ENCODE peak calls at places on chromosomes 12 and 14, in seven cellular contexts. Q is lung microvascular endothelial cell; R is sciatic nerve; H is kidney tubule cell; G is ELR; K is NCI-H345; E is activated T-helper 1 cell treated with anti-CD3 and anti-CD28 coated beads, Interleukin-12 subunit alpha, Interleukin-12 subunit beta, Interleukin-2, Interleukin-4 antibody, amounts not matched to agents 30 ng/mL and 10 ng/mL and 1 ng/mL, durations not matched to agents 14 hours and 24 hours and 36 hours. T is an unnamed sample.

GRCh38 chr12:8698132-8698829 is 490 bp downstream of the RIMKLB start:
- DNase-seq in Q (peak), R (peak), H (peak), G (peak), K (peak), E (no peak), T (peak)

GRCh38 chr12:26941251-26941650 is 3.0 kb downstream of the FGFR1OP2 start:
- DNase-seq in Q (peak), R (no peak), H (no peak), G (peak), K (no peak), E (no peak), T (no peak)

GRCh38 chr12:80709811-80710726 is 2.6 kb downstream of the MYF6 start:
- DNase-seq in Q (no peak), R (no peak), H (peak), G (peak), K (no peak), E (no peak), T (no peak)

GRCh38 chr12:119730381-119730780 is 62.4 kb downstream of the PRKAB1 start:
- DNase-seq in Q (no peak), R (no peak), H (no peak), G (no peak), K (no peak), E (no peak), T (no peak)

GRCh38 chr12:52238916-52239649 is 6.0 kb downstream of the KRT7 start:
- DNase-seq in Q (no peak), R (no peak), H (peak), G (no peak), K (no peak), E (no peak), T (no peak)

GRCh38 chr14:70808023-70808401 is 1.3 kb downstream of the MAP3K9 start:
- DNase-seq in Q (no peak), R (no peak), H (peak), G (peak), K (peak), E (peak), T (no peak)

GRCh38 chr12:115755061-115755751 is 522.3 kb downstream of the MED13L start:
- DNase-seq in Q (no peak), R (no peak), H (no peak), G (peak), K (no peak), E (no peak), T (no peak)

GRCh38 chr12:103382119-103382518 is 113.6 kb downstream of the C12orf42 start:
- DNase-seq in Q (no peak), R (no peak), H (no peak), G (no peak), K (no peak), E (no peak), T (no peak)

GRCh38 chr12:131944601-131945251 is 5.0 kb upstream of the EP400 start:
- DNase-seq in Q (no peak), R (no peak), H (no peak), G (no peak), K (no peak), E (no peak), T (no peak)

GRCh38 chr14:96079066-96079465 is 39.9 kb downstream of the C14orf132 start:
- DNase-seq in Q (no peak), R (no peak), H (no peak), G (no peak), K (no peak), E (no peak), T (no peak)

GRCh38 chr12:68180792-68181744 is 21.5 kb upstream of the IFNG start:
- DNase-seq in Q (no peak), R (no peak), H (peak), G (no peak), K (peak), E (peak), T (peak)

GRCh38 chr14:95886366-95886765 is 9.7 kb downstream of the TUNAR start:
- DNase-seq in Q (no peak), R (no peak), H (peak), G (no peak), K (no peak), E (no peak), T (no peak)